ENCODE peak calls at places on chromosomes 16 and 17, in five cellular contexts. F is PC-3, L is SJCRH30, O is neuronal stem cell, A is adipocyte. K is an unnamed sample.

GRCh38 chr17:79925242-79925957 is 86.2 kb upstream of the CBX4 start:
- DNase-seq in F (peak; percentile 88), L (peak; percentile 87), O (no peak), A (peak; percentile 47), K (no peak)

GRCh38 chr17:48597775-48598631 is 4.4 kb upstream of the HOXB5 start:
- DNase-seq in F (peak; percentile 67), L (peak; percentile 53), O (no peak), A (no peak), K (no peak)

GRCh38 chr17:70053241-70054234 is 21.5 kb upstream of the KCNJ16 start:
- DNase-seq in F (no peak), L (no peak), O (no peak), A (no peak), K (no peak)

GRCh38 chr16:24188143-24188542 is 68.0 kb upstream of the CACNG3 start:
- DNase-seq in F (no peak), L (no peak), O (no peak), A (no peak), K (no peak)

GRCh38 chr17:57154896-57155295 is 69.8 kb downstream of the AKAP1 start:
- DNase-seq in F (no peak), L (no peak), O (no peak), A (no peak), K (no peak)

GRCh38 chr16:50683689-50684374 is 2.7 kb upstream of the SNX20 start:
- DNase-seq in F (no peak), L (no peak), O (no peak), A (no peak), K (no peak)

GRCh38 chr16:16093625-16094332 is 129.5 kb downstream of the ABCC6 start:
- DNase-seq in F (no peak), L (no peak), O (no peak), A (no peak), K (no peak)

GRCh38 chr17:964881-965280 is 14.7 kb downstream of the NXN start:
- DNase-seq in F (no peak), L (peak; percentile 62), O (no peak), A (no peak), K (no peak)

GRCh38 chr16:83404261-83404660 is 403.5 kb upstream of the HSBP1 start:
- DNase-seq in F (no peak), L (no peak), O (no peak), A (no peak), K (no peak)